ENCODE peak calls at places on chromosome 12, in nine cellular contexts. K is NCI-H524; F is choroid plexus epithelial cell; U is heart left ventricle; W is EL; N is neural progenitor cell; Z is activated T-helper 1 cell treated with anti-CD3 and anti-CD28 coated beads, Interleukin-2, amount 50 U/mL, for 16 hours; T is glomerular endothelial cell; L is T-helper 9 cell. V is an unnamed sample.

GRCh38 chr12:21962821-21963220 is 21.6 kb upstream of the ABCC9 start:
- DNase-seq in K (no peak), F (no peak), U (no peak), W (no peak), N (no peak), Z (no peak), T (no peak), L (no peak), V (no peak)

GRCh38 chr12:96121271-96121711 is 72.9 kb upstream of the ELK3 start:
- DNase-seq in K (no peak), F (peak; percentile 38), U (no peak), W (peak; percentile 10), N (no peak), Z (no peak), T (no peak), L (no peak), V (no peak)

GRCh38 chr12:104423273-104423672 is 33.5 kb upstream of the CHST11 start:
- DNase-seq in K (no peak), F (no peak), U (no peak), W (no peak), N (no peak), Z (no peak), T (no peak), L (no peak), V (no peak)

GRCh38 chr12:25682421-25682820 is 129.3 kb upstream of the LMNTD1 start:
- DNase-seq in K (no peak), F (no peak), U (no peak), W (peak; percentile 18), N (no peak), Z (no peak), T (no peak), L (no peak), V (no peak)

GRCh38 chr12:52070243-52070925 is 606 bp downstream of the ATG101 start:
- DNase-seq in K (no peak), F (no peak), U (no peak), W (no peak), N (no peak), Z (no peak), T (no peak), L (no peak), V (no peak)

GRCh38 chr12:32161040-32161439 is 54.4 kb downstream of the BICD1 start:
- DNase-seq in K (no peak), F (no peak), U (no peak), W (no peak), N (no peak), Z (no peak), T (no peak), L (no peak), V (no peak)

GRCh38 chr12:85626782-85627171 is 209.4 kb downstream of the RASSF9 start:
- DNase-seq in K (no peak), F (no peak), U (no peak), W (no peak), N (no peak), Z (no peak), T (no peak), L (no peak), V (no peak)

GRCh38 chr12:46722737-46723136 is 103.1 kb downstream of the SLC38A4 start:
- DNase-seq in K (no peak), F (peak; percentile 29), U (no peak), W (no peak), N (no peak), Z (no peak), T (no peak), L (no peak), V (no peak)

GRCh38 chr12:132488127-132489077 is 1.5 kb upstream of the FBRSL1 start:
- DNase-seq in K (no peak), F (no peak), U (peak; percentile 73), W (no peak), N (peak; percentile 28), Z (peak; percentile 27), T (no peak), L (no peak), V (no peak)

GRCh38 chr12:65953621-65954020 is 129.3 kb downstream of the HMGA2 start:
- DNase-seq in K (peak; percentile 8), F (peak; percentile 53), U (no peak), W (peak; percentile 68), N (no peak), Z (no peak), T (no peak), L (no peak), V (no peak)

GRCh38 chr12:30823140-30823669 is 68.5 kb upstream of the CAPRIN2 start:
- DNase-seq in K (no peak), F (no peak), U (peak; percentile 37), W (no peak), N (peak; percentile 59), Z (no peak), T (no peak), L (peak; percentile 8), V (peak; percentile 4)

GRCh38 chr12:6020930-6021329 is 75.9 kb upstream of the ANO2 start:
- DNase-seq in K (peak; percentile 40), F (peak; percentile 44), U (no peak), W (no peak), N (no peak), Z (no peak), T (no peak), L (no peak), V (no peak)

GRCh38 chr12:65384240-65384639 is 105.8 kb downstream of the MSRB3 start:
- DNase-seq in K (no peak), F (no peak), U (no peak), W (no peak), N (no peak), Z (no peak), T (no peak), L (no peak), V (no peak)

GRCh38 chr12:51871918-51872688 is 15.8 kb upstream of the ANKRD33 start:
- DNase-seq in K (peak; percentile 35), F (no peak), U (no peak), W (no peak), N (peak; percentile 28), Z (no peak), T (no peak), L (no peak), V (no peak)

GRCh38 chr12:31362115-31362758 is 36.3 kb upstream of the SINHCAF start:
- DNase-seq in K (no peak), F (peak; percentile 38), U (no peak), W (no peak), N (peak; percentile 72), Z (no peak), T (no peak), L (no peak), V (no peak)

GRCh38 chr12:93581370-93581769 is 8.9 kb downstream of the SOCS2 start:
- DNase-seq in K (no peak), F (no peak), U (no peak), W (no peak), N (no peak), Z (no peak), T (no peak), L (no peak), V (no peak)

GRCh38 chr12:24246921-24247320 is 297.5 kb upstream of the SOX5 start:
- DNase-seq in K (no peak), F (no peak), U (no peak), W (no peak), N (no peak), Z (no peak), T (no peak), L (no peak), V (peak; percentile 28)

GRCh38 chr12:116096874-116097273 is 180.6 kb downstream of the MED13L start:
- DNase-seq in K (no peak), F (no peak), U (no peak), W (no peak), N (no peak), Z (no peak), T (no peak), L (no peak), V (no peak)

GRCh38 chr12:38664661-38665269 is 240.6 kb downstream of the CPNE8 start:
- DNase-seq in K (peak; percentile 7), F (peak; percentile 16), U (no peak), W (no peak), N (peak; percentile 44), Z (no peak), T (peak; percentile 9), L (no peak), V (no peak)

GRCh38 chr12:69401940-69402339 is 42.4 kb downstream of the YEATS4 start:
- DNase-seq in K (no peak), F (no peak), U (no peak), W (no peak), N (no peak), Z (no peak), T (no peak), L (no peak), V (no peak)

GRCh38 chr12:64389154-64389553 is 1.4 kb downstream of the C12orf56 start:
- DNase-seq in K (peak; percentile 18), F (no peak), U (no peak), W (no peak), N (no peak), Z (no peak), T (no peak), L (no peak), V (no peak)

GRCh38 chr12:52418576-52419110 is 12.5 kb upstream of the KRT82 start:
- DNase-seq in K (no peak), F (no peak), U (no peak), W (no peak), N (no peak), Z (no peak), T (no peak), L (no peak), V (no peak)

GRCh38 chr12:113268621-113269020 is 47.4 kb downstream of the TPCN1 start:
- DNase-seq in K (no peak), F (no peak), U (no peak), W (no peak), N (no peak), Z (no peak), T (no peak), L (no peak), V (no peak)